ENCODE peak calls at places on chromosomes 1 and 21, in eight cellular contexts. P is lung, Y is heart left ventricle, L is GM23338, X is RWPE2, S is choroid plexus epithelial cell, B is heart right ventricle, F is GM12865. D is an unnamed sample.

GRCh38 chr1:5125208-5125607 is 470.8 kb downstream of the AJAP1 start:
- DNase-seq in P (no peak), Y (no peak), L (no peak), X (no peak), S (no peak), B (no peak), F (peak; percentile 62), D (no peak)

GRCh38 chr1:158087320-158087927 is 93.3 kb upstream of the CD1D start:
- DNase-seq in P (peak; percentile 40), Y (no peak), L (peak; percentile 95), X (no peak), S (peak; percentile 84), B (no peak), F (peak; percentile 69), D (peak; percentile 78)

GRCh38 chr1:183515002-183515689 is 42.8 kb downstream of the SMG7 start:
- DNase-seq in P (no peak), Y (no peak), L (no peak), X (no peak), S (peak; percentile 80), B (no peak), F (no peak), D (peak; percentile 90)

GRCh38 chr1:109312246-109312645 is 5.4 kb upstream of the MYBPHL start:
- DNase-seq in P (no peak), Y (no peak), L (no peak), X (no peak), S (no peak), B (no peak), F (no peak), D (no peak)

GRCh38 chr21:44929242-44929798 is 8.6 kb upstream of the ITGB2 start:
- DNase-seq in P (no peak), Y (peak; percentile 17), L (no peak), X (no peak), S (no peak), B (no peak), F (peak; percentile 42), D (no peak)

GRCh38 chr21:25080161-25080560 is 527.1 kb downstream of the MRPL39 start:
- DNase-seq in P (no peak), Y (no peak), L (no peak), X (no peak), S (peak; percentile 2), B (no peak), F (no peak), D (peak; percentile 6)

GRCh38 chr1:8047112-8047511 is 21.0 kb upstream of the ERRFI1 start:
- DNase-seq in P (no peak), Y (no peak), L (no peak), X (no peak), S (peak; percentile 75), B (no peak), F (no peak), D (peak; percentile 88)

GRCh38 chr1:169115891-169116585 is 9.5 kb downstream of the ATP1B1 start:
- DNase-seq in P (peak; percentile 80), Y (no peak), L (peak; percentile 37), X (peak; percentile 68), S (peak; percentile 76), B (peak; percentile 47), F (peak; percentile 86), D (no peak)

GRCh38 chr1:105072850-105073249 is 1323.2 kb downstream of the AMY1C start:
- DNase-seq in P (no peak), Y (no peak), L (peak; percentile 55), X (no peak), S (no peak), B (no peak), F (peak; percentile 0), D (no peak)

GRCh38 chr1:234529661-234530237 is 50.8 kb upstream of the TARBP1 start:
- DNase-seq in P (no peak), Y (no peak), L (no peak), X (no peak), S (no peak), B (no peak), F (no peak), D (no peak)

GRCh38 chr1:29563571-29563970 is 327.2 kb downstream of the PTPRU start:
- DNase-seq in P (no peak), Y (no peak), L (no peak), X (no peak), S (peak; percentile 31), B (no peak), F (no peak), D (peak; percentile 29)

GRCh38 chr21:38315155-38315554 is 58.4 kb downstream of the KCNJ15 start:
- DNase-seq in P (no peak), Y (no peak), L (no peak), X (no peak), S (peak; percentile 63), B (no peak), F (no peak), D (peak; percentile 82)

GRCh38 chr1:36321119-36321951 is 2.1 kb downstream of the EVA1B start:
- DNase-seq in P (peak; percentile 68), Y (peak; percentile 89), L (peak; percentile 98), X (no peak), S (peak; percentile 98), B (peak; percentile 84), F (peak; percentile 19), D (peak; percentile 94)

GRCh38 chr1:214899908-214900470 is 182.5 kb upstream of the KCNK2 start:
- DNase-seq in P (no peak), Y (no peak), L (peak; percentile 28), X (no peak), S (peak; percentile 37), B (no peak), F (no peak), D (peak; percentile 7)

GRCh38 chr1:3402258-3403010 is 52.0 kb upstream of the ARHGEF16 start:
- DNase-seq in P (no peak), Y (no peak), L (no peak), X (no peak), S (no peak), B (no peak), F (no peak), D (peak; percentile 41)

GRCh38 chr1:168507828-168508227 is 36.0 kb downstream of the XCL2 start:
- DNase-seq in P (no peak), Y (no peak), L (no peak), X (no peak), S (no peak), B (no peak), F (no peak), D (no peak)

GRCh38 chr1:212161231-212161781 is 123.9 kb upstream of the PPP2R5A start:
- DNase-seq in P (no peak), Y (no peak), L (no peak), X (no peak), S (peak; percentile 89), B (no peak), F (peak; percentile 47), D (peak; percentile 83)

GRCh38 chr21:40847956-40848355 is 998 bp upstream of the DSCAM start:
- DNase-seq in P (no peak), Y (no peak), L (peak; percentile 5), X (no peak), S (no peak), B (no peak), F (no peak), D (no peak)

GRCh38 chr1:246142320-246142893 is 364.7 kb downstream of the SMYD3 start:
- DNase-seq in P (no peak), Y (no peak), L (no peak), X (no peak), S (peak; percentile 93), B (no peak), F (no peak), D (peak; percentile 99)

GRCh38 chr21:32795376-32795775 is 23.8 kb upstream of the PAXBP1 start:
- DNase-seq in P (no peak), Y (no peak), L (no peak), X (no peak), S (no peak), B (no peak), F (no peak), D (no peak)

GRCh38 chr1:103250441-103250861 is 142.1 kb upstream of the COL11A1 start:
- DNase-seq in P (no peak), Y (no peak), L (peak; percentile 74), X (no peak), S (peak; percentile 96), B (no peak), F (no peak), D (no peak)

GRCh38 chr1:161940866-161941591 is 82.6 kb downstream of the OLFML2B start:
- DNase-seq in P (no peak), Y (no peak), L (no peak), X (no peak), S (no peak), B (no peak), F (no peak), D (peak; percentile 52)

GRCh38 chr1:67676946-67677345 is 8.1 kb upstream of the GADD45A start:
- DNase-seq in P (no peak), Y (no peak), L (no peak), X (no peak), S (no peak), B (no peak), F (no peak), D (no peak)

GRCh38 chr1:47181955-47182680 is 7.7 kb downstream of the PDZK1IP1 start:
- DNase-seq in P (no peak), Y (no peak), L (no peak), X (peak; percentile 28), S (peak; percentile 42), B (no peak), F (no peak), D (peak; percentile 71)

GRCh38 chr1:206469933-206470691 is at the start of gene IKBKE:
- DNase-seq in P (peak; percentile 63), Y (no peak), L (peak; percentile 81), X (no peak), S (peak; percentile 79), B (no peak), F (peak; percentile 82), D (peak; percentile 69)

GRCh38 chr21:36706951-36707762 is 8.2 kb downstream of the SIM2 start:
- DNase-seq in P (no peak), Y (no peak), L (peak; percentile 64), X (no peak), S (peak; percentile 37), B (no peak), F (no peak), D (no peak)
- TF ChIP-seq CTCF in P (no peak), Y (no peak), L (peak; percentile 13), X (no peak), S (peak; percentile 30), B (no peak), F (no peak), D (no peak)

GRCh38 chr1:119715542-119715941 is 3.8 kb downstream of the PHGDH start:
- DNase-seq in P (no peak), Y (no peak), L (peak; percentile 35), X (no peak), S (peak; percentile 10), B (no peak), F (no peak), D (peak; percentile 47)
- H3K4me3 ChIP-seq in P (no peak overlapping the region), Y (no peak overlapping the region), L (peak overlapping the region; percentile 98), X (no peak overlapping the region), S (no peak overlapping the region), B (no peak overlapping the region), F (no peak overlapping the region), D (no peak overlapping the region)

DNA sequence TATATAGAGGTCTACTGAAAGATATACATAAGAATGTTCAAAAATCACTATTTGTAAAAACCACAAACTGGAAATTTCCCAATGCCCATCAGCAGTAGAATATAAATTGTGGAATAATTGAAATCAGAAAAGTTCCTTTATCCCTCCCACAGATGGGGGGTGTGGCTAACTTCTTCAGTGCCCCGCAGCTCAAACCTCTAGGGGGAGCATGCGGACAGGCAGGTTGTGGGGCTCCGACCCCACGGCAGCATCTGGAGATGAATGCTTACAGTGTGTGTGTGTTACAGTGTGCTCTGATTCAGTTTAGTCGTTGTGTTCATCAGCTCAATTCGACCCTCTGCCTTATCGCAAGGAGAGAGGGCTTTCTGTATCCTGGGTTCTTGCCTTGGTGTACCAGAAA is 262.1 kb upstream of the LRRC7 start:
- DNase-seq in P (no peak), Y (no peak), L (peak; percentile 79), X (no peak), S (no peak), B (no peak), F (peak; percentile 37), D (no peak)
- TF ChIP-seq CTCF in P (no peak), Y (no peak), L (peak; percentile 86), X (peak; percentile 17), S (no peak), B (no peak), F (peak; percentile 56), D (peak; percentile 6)

GRCh38 chr1:41394918-41395598 is 33.8 kb downstream of the FOXO6 start:
- DNase-seq in P (no peak), Y (no peak), L (peak; percentile 93), X (no peak), S (no peak), B (no peak), F (no peak), D (no peak)
- H3K4me3 ChIP-seq in P (no peak overlapping the region), Y (no peak overlapping the region), L (peak overlapping the region; percentile 54), X (no peak overlapping the region), S (no peak overlapping the region), B (no peak overlapping the region), F (no peak overlapping the region), D (no peak overlapping the region)